ENCODE peak calls at places on chromosome 16, in ten cellular contexts. P is RWPE1, W is kidney epithelial cell, X is mucosa of descending colon, V is choroid plexus epithelial cell, N is endothelial cell, O is gastrocnemius medialis, T is heart right ventricle, C is MM.1S, J is fibroblast of pulmonary artery. E is an unnamed sample.

GRCh38 chr16:3283525-3284447 is 495 bp downstream of the ZNF263 start:
- DNase-seq in P (no peak), W (no peak), X (peak; percentile 69), V (peak; percentile 20), N (no peak), O (no peak), T (no peak), C (no peak), J (peak; percentile 10), E (no peak)

GRCh38 chr16:78147846-78148535 is 48.5 kb downstream of the WWOX start:
- DNase-seq in P (no peak), W (no peak), X (no peak), V (no peak), N (peak; percentile 10), O (no peak), T (no peak), C (no peak), J (no peak), E (no peak)

GRCh38 chr16:9092963-9093477 is 1.6 kb downstream of the HAPSTR1 start:
- DNase-seq in P (no peak), W (no peak), X (peak; percentile 62), V (no peak), N (peak; percentile 15), O (peak; percentile 25), T (peak; percentile 23), C (peak; percentile 48), J (no peak), E (no peak)

GRCh38 chr16:77541131-77541530 is 106.3 kb upstream of the ADAMTS18 start:
- DNase-seq in P (no peak), W (no peak), X (no peak), V (no peak), N (no peak), O (no peak), T (no peak), C (no peak), J (no peak), E (no peak)

GRCh38 chr16:84115919-84116719 is 623 bp downstream of the MBTPS1 start:
- DNase-seq in P (peak; percentile 28), W (no peak), X (no peak), V (peak; percentile 60), N (no peak), O (peak; percentile 22), T (peak; percentile 43), C (peak; percentile 38), J (peak; percentile 49), E (peak; percentile 52)

GRCh38 chr16:10617662-10618420 is 37.4 kb upstream of the EMP2 start:
- DNase-seq in P (peak; percentile 73), W (no peak), X (no peak), V (no peak), N (no peak), O (no peak), T (no peak), C (no peak), J (no peak), E (peak; percentile 43)

GRCh38 chr16:7025616-7026190 is 306.9 kb upstream of the RBFOX1 start:
- DNase-seq in P (peak; percentile 6), W (no peak), X (peak; percentile 60), V (peak; percentile 2), N (peak; percentile 57), O (peak; percentile 5), T (peak; percentile 60), C (peak; percentile 34), J (no peak), E (peak; percentile 6)

GRCh38 chr16:53172517-53172916 is 117.7 kb downstream of the CHD9 start:
- DNase-seq in P (no peak), W (no peak), X (no peak), V (no peak), N (no peak), O (no peak), T (no peak), C (no peak), J (no peak), E (no peak)

GRCh38 chr16:55492756-55493380 is 13.9 kb downstream of the MMP2 start:
- DNase-seq in P (no peak), W (no peak), X (no peak), V (no peak), N (no peak), O (no peak), T (no peak), C (no peak), J (no peak), E (no peak)

GRCh38 chr16:55495616-55496289 is 13.1 kb upstream of the LPCAT2 start:
- DNase-seq in P (peak; percentile 37), W (no peak), X (no peak), V (peak; percentile 91), N (no peak), O (no peak), T (no peak), C (no peak), J (no peak), E (peak; percentile 65)

GRCh38 chr16:55497558-55497957 is 11.3 kb upstream of the LPCAT2 start:
- DNase-seq in P (no peak), W (no peak), X (no peak), V (no peak), N (no peak), O (no peak), T (no peak), C (no peak), J (no peak), E (no peak)

GRCh38 chr16:55496509-55497145 is 12.2 kb upstream of the LPCAT2 start:
- DNase-seq in P (no peak), W (no peak), X (no peak), V (no peak), N (no peak), O (no peak), T (no peak), C (no peak), J (no peak), E (no peak)

DNA sequence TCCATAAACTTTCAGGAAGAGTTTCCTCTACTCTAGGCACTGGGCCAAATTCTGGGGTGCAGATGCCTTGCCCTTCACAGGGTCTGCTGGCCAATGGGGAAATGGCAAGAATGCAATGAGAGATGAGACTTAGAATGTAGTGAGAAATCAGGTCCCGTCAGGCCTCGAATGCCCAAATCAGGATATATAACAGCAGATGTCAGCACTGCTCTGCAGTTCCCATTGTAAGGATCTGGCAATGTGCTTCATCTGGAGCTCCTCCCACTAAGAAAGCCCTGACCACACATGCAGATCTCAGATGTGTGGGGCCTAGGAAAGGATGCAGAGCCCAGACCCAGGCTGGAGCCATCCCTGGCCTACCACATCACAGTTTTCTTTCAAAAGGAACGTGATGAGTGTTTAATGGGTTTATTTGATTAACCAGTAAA is 13.9 kb upstream of the LPCAT2 start:
- DNase-seq in P (peak; percentile 60), W (no peak), X (no peak), V (peak; percentile 95), N (no peak), O (no peak), T (peak; percentile 68), C (no peak), J (peak; percentile 96), E (peak; percentile 71)
- TF ChIP-seq CTCF in P (no peak), W (peak; percentile 17), X (no peak), V (peak; percentile 60), N (no peak), O (no peak), T (peak; percentile 60), C (peak; percentile 7), J (peak; percentile 50), E (peak; percentile 40)

GRCh38 chr16:89376812-89377445 is 113.4 kb downstream of the ANKRD11 start:
- DNase-seq in P (no peak), W (no peak), X (no peak), V (no peak), N (no peak), O (no peak), T (no peak), C (no peak), J (no peak), E (no peak)

GRCh38 chr16:89377446-89377838 is 112.9 kb downstream of the ANKRD11 start:
- DNase-seq in P (no peak), W (no peak), X (no peak), V (no peak), N (no peak), O (no peak), T (no peak), C (no peak), J (no peak), E (no peak)

GRCh38 chr16:89381788-89382187 is 108.6 kb downstream of the ANKRD11 start:
- DNase-seq in P (no peak), W (no peak), X (no peak), V (no peak), N (no peak), O (no peak), T (no peak), C (no peak), J (no peak), E (no peak)

GRCh38 chr16:89380681-89381080 is 109.7 kb downstream of the ANKRD11 start:
- DNase-seq in P (no peak), W (no peak), X (no peak), V (no peak), N (no peak), O (no peak), T (no peak), C (no peak), J (no peak), E (no peak)

GRCh38 chr16:89378947-89379771 is 111.2 kb downstream of the ANKRD11 start:
- DNase-seq in P (peak; percentile 44), W (no peak), X (no peak), V (no peak), N (no peak), O (no peak), T (no peak), C (no peak), J (no peak), E (peak; percentile 32)
- TF ChIP-seq CTCF in P (peak; percentile 70), W (peak; percentile 41), X (no peak), V (no peak), N (no peak), O (no peak), T (peak; percentile 22), C (no peak), J (no peak), E (no peak)

DNA sequence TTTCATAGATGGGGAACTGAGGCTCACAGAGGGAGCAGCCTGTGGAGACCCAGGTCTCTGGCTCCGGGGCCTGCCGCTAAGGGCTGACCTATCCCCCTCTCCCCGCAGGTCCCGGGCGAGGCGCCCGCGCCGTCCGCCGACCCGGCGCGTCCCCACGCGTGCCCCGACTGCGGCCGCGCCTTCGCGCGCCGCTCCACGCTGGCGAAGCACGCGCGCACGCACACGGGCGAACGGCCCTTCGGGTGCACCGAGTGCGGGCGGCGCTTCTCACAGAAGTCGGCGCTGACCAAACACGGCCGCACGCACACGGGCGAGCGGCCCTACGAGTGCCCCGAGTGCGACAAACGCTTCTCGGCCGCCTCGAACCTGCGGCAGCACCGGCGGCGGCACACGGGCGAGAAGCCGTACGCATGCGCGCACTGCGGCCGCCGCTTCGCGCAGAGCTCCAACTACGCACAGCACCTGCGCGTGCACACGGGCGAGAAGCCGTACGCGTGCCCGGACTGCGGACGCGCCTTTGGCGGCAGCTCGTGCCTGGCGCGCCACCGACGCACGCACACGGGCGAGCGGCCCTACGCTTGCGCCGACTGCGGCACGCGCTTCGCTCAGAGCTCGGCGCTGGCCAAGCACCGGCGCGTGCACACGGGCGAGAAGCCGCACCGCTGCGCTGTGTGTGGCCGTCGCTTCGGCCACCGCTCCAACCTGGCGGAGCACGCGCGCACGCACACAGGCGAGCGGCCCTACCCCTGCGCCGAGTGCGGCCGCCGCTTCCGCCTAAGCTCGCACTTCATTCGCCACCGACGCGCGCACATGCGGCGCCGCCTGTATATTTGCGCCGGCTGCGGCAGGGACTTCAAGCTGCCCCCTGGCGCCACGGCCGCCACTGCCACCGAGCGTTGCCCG is 10.3 kb downstream of the ZNF771 start:
- DNase-seq in P (peak; percentile 80), W (peak; percentile 60), X (peak; percentile 95), V (peak; percentile 96), N (peak; percentile 80), O (peak; percentile 67), T (peak; percentile 78), C (peak; percentile 98), J (peak; percentile 94), E (peak; percentile 74)
- TF ChIP-seq CTCF in P (no peak), W (peak; percentile 11), X (no peak), V (peak; percentile 12), N (no peak), O (peak; percentile 32), T (peak; percentile 45), C (peak; percentile 30), J (no peak), E (no peak)

DNA sequence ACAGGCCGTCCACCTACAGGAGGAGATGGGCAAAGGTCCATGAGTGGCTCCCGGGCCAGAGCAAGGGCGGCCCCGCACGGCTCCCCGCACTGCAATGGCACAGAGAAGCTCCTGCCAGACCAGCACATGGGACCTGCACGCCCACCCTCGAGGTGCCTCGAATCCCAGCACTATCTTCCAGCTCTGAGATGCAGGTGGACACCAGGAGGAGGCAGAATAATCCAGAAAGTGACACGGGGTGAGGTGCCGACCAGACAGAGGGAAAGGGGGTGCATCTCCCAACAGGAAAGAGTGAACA is 26.5 kb upstream of the C16orf95 start:
- DNase-seq in P (no peak), W (no peak), X (peak; percentile 41), V (no peak), N (no peak), O (no peak), T (no peak), C (no peak), J (no peak), E (no peak)
- TF ChIP-seq CTCF in P (no peak), W (no peak), X (no peak), V (no peak), N (no peak), O (no peak), T (no peak), C (no peak), J (no peak), E (no peak)